ENCODE peak calls at places on chromosomes 3 and 15, in nine cellular contexts. V is suprapubic skin, X is stomach, L is HepG2, I is ovary, Q is breast epithelium, J is esophagus squamous epithelium, D is spleen, B is IMR-90. A is an unnamed sample. For H3K36me3, the result is how much of the 10 kb centered on the place peaks cover.

GRCh38 chr15:63892794-63893441 is 59.2 kb upstream of the HERC1 start:
- DNase-seq in V (no peak), X (peak), L (no peak), I (no peak), Q (no peak), J (no peak), D (peak), B (no peak), A (no peak)

GRCh38 chr3:129310111-129310601 is 31.5 kb downstream of the HMCES start:
- DNase-seq in V (no peak), X (no peak), L (peak), I (no peak), Q (no peak), J (no peak), D (no peak), B (no peak), A (no peak)

GRCh38 chr3:94259291-94259690 is 196.4 kb downstream of the NSUN3 start:
- DNase-seq in V (no peak), X (no peak), L (no peak), I (no peak), Q (no peak), J (no peak), D (no peak), B (no peak), A (no peak)

GRCh38 chr3:149554826-149555225 is 80.3 kb downstream of the TM4SF4 start:
- DNase-seq in V (no peak), X (no peak), L (no peak), I (no peak), Q (no peak), J (no peak), D (no peak), B (peak), A (no peak)

GRCh38 chr3:87207500-87207899 is 19.6 kb upstream of the CHMP2B start:
- DNase-seq in V (no peak), X (no peak), L (no peak), I (no peak), Q (no peak), J (no peak), D (no peak), B (no peak), A (no peak)

GRCh38 chr3:126113733-126114132 is 29.8 kb upstream of the SLC41A3 start:
- DNase-seq in V (peak), X (no peak), L (no peak), I (no peak), Q (no peak), J (no peak), D (no peak), B (no peak), A (no peak)

GRCh38 chr15:101316529-101316928 is 21.5 kb upstream of the SNRPA1 start:
- DNase-seq in V (no peak), X (no peak), L (no peak), I (no peak), Q (no peak), J (no peak), D (peak), B (no peak), A (no peak)

GRCh38 chr3:189903562-189904250 is 217.0 kb downstream of the P3H2 start:
- DNase-seq in V (no peak), X (no peak), L (no peak), I (no peak), Q (no peak), J (no peak), D (no peak), B (no peak), A (no peak)

GRCh38 chr15:70507772-70508351 is 255.5 kb downstream of the UACA start:
- DNase-seq in V (no peak), X (peak), L (peak), I (no peak), Q (no peak), J (no peak), D (peak), B (peak), A (no peak)

GRCh38 chr3:14127516-14128161 is 2.8 kb downstream of the TMEM43 start:
- DNase-seq in V (no peak), X (no peak), L (no peak), I (no peak), Q (no peak), J (no peak), D (no peak), B (no peak), A (no peak)

GRCh38 chr3:141125351-141125750 is 74.2 kb downstream of the SPSB4 start:
- DNase-seq in V (no peak), X (no peak), L (no peak), I (no peak), Q (no peak), J (no peak), D (no peak), B (no peak), A (no peak)

GRCh38 chr3:133849346-133849745 is 43.7 kb downstream of the SRPRB start:
- DNase-seq in V (no peak), X (no peak), L (no peak), I (no peak), Q (no peak), J (no peak), D (no peak), B (no peak), A (no peak)

GRCh38 chr3:196688349-196688748 is 23.7 kb downstream of the CEP19 start:
- DNase-seq in V (no peak), X (no peak), L (no peak), I (no peak), Q (peak), J (no peak), D (peak), B (peak), A (peak)

GRCh38 chr3:46065751-46066256 is 38.5 kb upstream of the XCR1 start:
- DNase-seq in V (no peak), X (no peak), L (no peak), I (no peak), Q (no peak), J (no peak), D (no peak), B (no peak), A (no peak)

GRCh38 chr3:189317911-189318310 is 146.1 kb downstream of the TPRG1 start:
- DNase-seq in V (no peak), X (no peak), L (no peak), I (no peak), Q (no peak), J (no peak), D (no peak), B (no peak), A (no peak)

GRCh38 chr3:130276203-130276803 is 69.2 kb upstream of the COL6A5 start:
- DNase-seq in V (no peak), X (no peak), L (peak), I (no peak), Q (no peak), J (no peak), D (no peak), B (peak), A (no peak)

GRCh38 chr3:54951405-54951804 is 23.5 kb upstream of the LRTM1 start:
- DNase-seq in V (peak), X (peak), L (peak), I (peak), Q (peak), J (no peak), D (no peak), B (peak), A (peak)

GRCh38 chr3:170690133-170690981 is 104.5 kb upstream of the SLC7A14 start:
- DNase-seq in V (no peak), X (peak), L (peak), I (peak), Q (peak), J (no peak), D (peak), B (peak), A (peak)

GRCh38 chr3:172102123-172102882 is 62.9 kb downstream of the FNDC3B start:
- DNase-seq in V (no peak), X (no peak), L (no peak), I (no peak), Q (no peak), J (no peak), D (peak), B (no peak), A (no peak)

GRCh38 chr3:167913218-167913902 is 177.8 kb downstream of the SERPINI1 start:
- DNase-seq in V (no peak), X (no peak), L (no peak), I (no peak), Q (no peak), J (no peak), D (no peak), B (peak), A (no peak)

GRCh38 chr3:77038468-77038927 is 1.4 kb upstream of the ROBO2 start:
- DNase-seq in V (peak), X (peak), L (peak), I (peak), Q (peak), J (no peak), D (no peak), B (peak), A (peak)

GRCh38 chr3:141030296-141030695 is 20.9 kb upstream of the SPSB4 start:
- DNase-seq in V (no peak), X (no peak), L (no peak), I (no peak), Q (no peak), J (no peak), D (no peak), B (no peak), A (no peak)

GRCh38 chr3:124997303-124998246 is 58.2 kb downstream of the HEG1 start:
- DNase-seq in V (no peak), X (no peak), L (no peak), I (no peak), Q (no peak), J (no peak), D (no peak), B (no peak), A (no peak)

GRCh38 chr3:177836671-177837070 is 639.4 kb upstream of the TBL1XR1 start:
- DNase-seq in V (no peak), X (no peak), L (no peak), I (no peak), Q (no peak), J (no peak), D (no peak), B (no peak), A (no peak)

GRCh38 chr15:50355612-50355905 is 561 bp upstream of the GABPB1 start:
- DNase-seq in V (no peak), X (no peak), L (no peak), I (no peak), Q (no peak), J (no peak), D (no peak), B (no peak), A (no peak)

GRCh38 chr15:35522061-35522460 is 23.9 kb downstream of the DPH6 start:
- DNase-seq in V (no peak), X (no peak), L (no peak), I (no peak), Q (no peak), J (no peak), D (no peak), B (peak), A (no peak)

GRCh38 chr3:70225146-70225545 is 87.3 kb downstream of the MDFIC2 start:
- DNase-seq in V (no peak), X (no peak), L (no peak), I (no peak), Q (no peak), J (no peak), D (no peak), B (no peak), A (no peak)

DNA sequence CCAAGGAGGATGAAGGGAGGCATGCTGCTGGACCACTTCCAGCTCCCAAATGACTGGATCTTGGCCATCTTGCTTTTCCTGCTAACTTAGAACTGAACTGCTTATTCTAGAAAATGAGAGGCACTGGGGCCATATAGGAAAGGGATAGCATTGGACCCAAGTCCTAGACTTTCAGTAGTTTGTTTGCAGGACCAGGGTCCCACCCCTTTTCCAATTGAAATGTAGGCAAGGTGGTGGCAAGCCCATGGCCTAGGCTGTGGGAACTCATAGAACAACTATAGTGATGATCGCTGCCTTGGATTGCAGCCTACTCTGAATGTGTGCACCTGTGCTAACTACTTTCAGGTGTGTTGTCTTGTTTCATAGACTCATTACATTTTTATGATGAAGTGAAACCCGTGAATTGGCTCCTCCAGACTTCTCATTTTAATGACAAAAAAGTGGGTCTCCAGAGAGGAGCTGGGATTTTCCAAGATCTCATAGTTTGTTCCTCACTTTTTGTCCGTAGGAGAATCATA is 50.3 kb downstream of the TGFBR2 start:
- DNase-seq in V (no peak), X (no peak), L (no peak), I (no peak), Q (no peak), J (no peak), D (no peak), B (no peak), A (no peak)
- H3K36me3 ChIP-seq in V (under half), X (half or more), L (half or more), I (under half), Q (under half), J (under half), D (half or more), B (under half), A (under half)

GRCh38 chr3:105051972-105052371 is 314.7 kb upstream of the ALCAM start:
- DNase-seq in V (no peak), X (no peak), L (no peak), I (no peak), Q (no peak), J (no peak), D (no peak), B (no peak), A (no peak)
- TF ChIP-seq CTCF in V (no peak), X (no peak), L (no peak), I (no peak), Q (no peak), J (no peak), D (no peak), B (no peak), A (no peak)

DNA sequence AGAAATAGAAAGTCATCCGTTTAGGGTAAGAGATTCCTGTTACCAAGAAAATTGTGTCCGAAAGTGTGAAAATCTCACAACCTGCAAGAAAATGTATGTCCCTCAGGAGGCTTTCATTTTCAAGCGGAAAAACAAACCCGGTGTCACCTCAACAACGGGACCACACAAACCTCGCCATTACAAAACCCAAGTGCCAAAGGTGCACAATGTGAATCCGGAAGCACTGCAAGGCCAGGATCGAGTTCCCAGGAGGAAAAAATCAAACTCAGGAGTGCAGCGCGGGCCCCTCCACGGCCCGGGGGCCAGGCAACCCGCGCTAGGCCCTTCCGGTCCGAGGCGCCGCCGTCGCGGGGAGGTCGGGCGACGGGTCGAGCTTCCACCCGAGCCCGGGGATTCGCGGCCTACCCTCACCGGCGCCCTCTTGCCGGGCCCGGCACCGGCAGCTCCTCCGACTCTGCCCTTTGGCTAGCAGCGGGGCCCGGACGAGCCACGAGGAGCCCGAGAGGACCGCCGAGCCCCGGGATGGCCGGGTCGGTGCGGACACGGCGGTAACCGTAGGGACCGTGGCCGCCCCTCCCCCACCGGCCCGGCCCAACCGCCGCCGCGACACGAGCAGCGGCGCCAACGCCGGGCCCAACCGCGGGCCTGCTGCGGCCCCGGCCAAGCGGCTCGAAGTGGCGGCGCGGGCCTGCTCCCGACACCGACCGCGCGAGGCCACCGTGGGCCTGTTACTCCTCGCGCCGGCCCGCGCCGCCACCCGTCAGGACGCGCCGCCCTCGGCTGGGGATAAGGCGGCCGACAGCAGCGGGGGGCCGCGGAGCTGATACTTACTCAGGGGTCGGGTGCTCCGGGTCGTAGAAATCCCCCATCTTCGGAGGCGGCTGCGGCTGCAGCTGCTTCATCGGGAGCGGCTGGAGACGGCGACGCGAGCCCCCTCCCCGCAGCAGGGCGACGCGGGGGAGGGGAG is 607 bp downstream of the SETD2 start:
- DNase-seq in V (peak), X (peak), L (peak), I (peak), Q (no peak), J (no peak), D (peak), B (peak), A (peak)
- TF ChIP-seq POLR2A in V (no peak), X (no peak), L (peak), I (no peak), Q (no peak), J (no peak), D (no peak), B (no peak), A (no peak)

GRCh38 chr3:179164857-179165256 is 16.7 kb downstream of the PIK3CA start:
- DNase-seq in V (no peak), X (no peak), L (no peak), I (no peak), Q (no peak), J (no peak), D (no peak), B (no peak), A (no peak)
- H3K36me3 ChIP-seq in V (under half), X (under half), L (under half), I (under half), Q (under half), J (under half), D (under half), B (under half), A (under half)